ENCODE peak calls at places on chromosome 3, in six cellular contexts. One of them, this sample, is unnamed.

GRCh38 chr3:42666022-42666421 is 12.5 kb downstream of the ZBTB47 start:
- DNase-seq in astrocyte of the spinal cord: no peak
- DNase-seq in COR-L47: no peak
- DNase-seq in AG10803: no peak
- DNase-seq in A549: no peak
- DNase-seq in OCI-LY7: no peak
- DNase-seq in this sample: no peak

GRCh38 chr3:14876942-14877341 is 58.2 kb downstream of the FGD5 start:
- DNase-seq in AG10803: peak
- DNase-seq in astrocyte of the spinal cord: peak
- DNase-seq in A549: peak
- DNase-seq in COR-L47: no peak
- DNase-seq in OCI-LY7: no peak
- DNase-seq in this sample: no peak

GRCh38 chr3:148727242-148727641 is 29.5 kb downstream of the AGTR1 start:
- DNase-seq in astrocyte of the spinal cord: peak
- DNase-seq in A549: peak
- DNase-seq in COR-L47: peak
- DNase-seq in AG10803: peak
- DNase-seq in OCI-LY7: peak
- DNase-seq in this sample: peak

GRCh38 chr3:141746962-141747361 is 8.9 kb downstream of the RNF7 start:
- DNase-seq in AG10803: no peak
- DNase-seq in A549: no peak
- DNase-seq in OCI-LY7: no peak
- DNase-seq in COR-L47: no peak
- DNase-seq in astrocyte of the spinal cord: no peak
- DNase-seq in this sample: no peak

GRCh38 chr3:122754867-122755835 is 38.5 kb downstream of the HSPBAP1 start:
- DNase-seq in A549: peak
- DNase-seq in COR-L47: no peak
- DNase-seq in AG10803: peak
- DNase-seq in astrocyte of the spinal cord: peak
- DNase-seq in OCI-LY7: peak
- DNase-seq in this sample: peak

GRCh38 chr3:188658606-188659005 is 504.6 kb downstream of the LPP start:
- DNase-seq in AG10803: no peak
- DNase-seq in A549: no peak
- DNase-seq in OCI-LY7: no peak
- DNase-seq in astrocyte of the spinal cord: no peak
- DNase-seq in COR-L47: no peak
- DNase-seq in this sample: no peak

GRCh38 chr3:128665362-128666021 is 14.9 kb upstream of the RPN1 start:
- DNase-seq in A549: no peak
- DNase-seq in OCI-LY7: no peak
- DNase-seq in astrocyte of the spinal cord: no peak
- DNase-seq in AG10803: no peak
- DNase-seq in COR-L47: no peak
- DNase-seq in this sample: no peak

GRCh38 chr3:175983369-175983768 is 1124.2 kb downstream of the NAALADL2 start:
- DNase-seq in astrocyte of the spinal cord: no peak
- DNase-seq in COR-L47: no peak
- DNase-seq in AG10803: peak
- DNase-seq in OCI-LY7: no peak
- DNase-seq in A549: no peak
- DNase-seq in this sample: no peak

GRCh38 chr3:81998139-81998755 is 236.8 kb upstream of the GBE1 start:
- DNase-seq in AG10803: peak
- DNase-seq in A549: no peak
- DNase-seq in OCI-LY7: no peak
- DNase-seq in astrocyte of the spinal cord: peak
- DNase-seq in COR-L47: no peak
- DNase-seq in this sample: no peak

GRCh38 chr3:3531476-3531875 is 267.8 kb upstream of the LRRN1 start:
- DNase-seq in OCI-LY7: no peak
- DNase-seq in astrocyte of the spinal cord: no peak
- DNase-seq in A549: no peak
- DNase-seq in AG10803: no peak
- DNase-seq in COR-L47: no peak
- DNase-seq in this sample: no peak

GRCh38 chr3:32614956-32615355 is 44.3 kb upstream of the DYNC1LI1 start:
- DNase-seq in OCI-LY7: no peak
- DNase-seq in astrocyte of the spinal cord: peak
- DNase-seq in A549: no peak
- DNase-seq in AG10803: peak
- DNase-seq in COR-L47: no peak
- DNase-seq in this sample: no peak